ENCODE peak calls at places on chromosomes 13 and 19, in seven cellular contexts. P is uterus, T is kidney epithelial cell, X is GM23338, Z is osteoblast, I is testis, W is Caco-2. A is an unnamed sample.

GRCh38 chr13:36999054-36999927 is at the start of gene ALG5:
- DNase-seq in I (peak; percentile 93), X (peak; percentile 93), T (peak; percentile 44), Z (peak; percentile 92), W (peak; percentile 89), P (peak; percentile 86), A (peak; percentile 96)

GRCh38 chr13:59399513-59399912 is 764.2 kb downstream of the DIAPH3 start:
- DNase-seq in X (no peak), I (no peak), Z (no peak), T (no peak), W (no peak), P (no peak), A (no peak)

GRCh38 chr13:19781526-19781925 is 1.2 kb downstream of the PSPC1 start:
- DNase-seq in X (no peak), I (peak; percentile 11), T (no peak), P (no peak), Z (peak; percentile 68), W (peak; percentile 9), A (peak; percentile 41)

GRCh38 chr13:56773148-56773547 is 367.6 kb upstream of the PRR20A start:
- DNase-seq in Z (no peak), X (no peak), P (no peak), I (no peak), W (no peak), T (no peak), A (no peak)

GRCh38 chr19:32255566-32256295 is 89.7 kb upstream of the ZNF507 start:
- DNase-seq in W (no peak), T (no peak), I (no peak), Z (no peak), X (no peak), P (no peak), A (no peak)

GRCh38 chr19:14085309-14085995 is at the start of gene C19orf67:
- DNase-seq in Z (peak; percentile 82), I (no peak), T (no peak), W (no peak), X (peak; percentile 70), P (no peak), A (peak; percentile 76)

GRCh38 chr13:91357613-91358383 is 10.3 kb downstream of the MIR17HG start:
- DNase-seq in P (no peak), Z (peak; percentile 5), X (no peak), W (no peak), T (no peak), I (no peak), A (no peak)

GRCh38 chr19:10001899-10002298 is 8.4 kb downstream of the COL5A3 start:
- DNase-seq in I (peak; percentile 46), X (peak; percentile 72), W (peak; percentile 47), P (no peak), T (no peak), Z (peak; percentile 80), A (peak; percentile 85)

DNA sequence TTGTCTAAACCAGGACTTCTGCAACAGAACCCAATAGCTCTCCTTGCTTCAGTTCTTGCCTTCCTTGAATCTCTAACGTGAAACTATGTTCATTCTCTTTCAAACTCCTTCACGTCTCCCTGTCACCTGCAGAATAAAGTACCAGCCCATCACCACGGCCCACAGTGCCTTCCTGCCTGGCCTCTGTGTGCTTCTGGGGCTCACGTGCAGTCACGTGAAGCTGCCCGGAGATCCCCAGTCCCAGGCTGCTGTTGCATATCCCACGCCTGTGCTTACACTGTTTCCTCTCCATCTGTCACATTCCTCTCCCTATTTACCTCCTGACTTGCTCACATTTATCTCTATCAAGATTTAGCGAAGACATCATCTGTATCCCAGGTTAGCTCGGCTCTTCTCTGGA is 102.8 kb downstream of the STARD13 start:
- DNase-seq in I (no peak), W (no peak), X (no peak), Z (no peak), T (no peak), P (no peak), A (peak; percentile 47)
- H3K27me3 ChIP-seq in I (no peaks in the 10 kb centered on the region), W (no peaks in the 10 kb centered on the region), X (peaks cover 44% of the 10 kb centered on the region), Z (no peaks in the 10 kb centered on the region), T (no peaks in the 10 kb centered on the region), P (no peaks in the 10 kb centered on the region), A (no peaks in the 10 kb centered on the region)

DNA sequence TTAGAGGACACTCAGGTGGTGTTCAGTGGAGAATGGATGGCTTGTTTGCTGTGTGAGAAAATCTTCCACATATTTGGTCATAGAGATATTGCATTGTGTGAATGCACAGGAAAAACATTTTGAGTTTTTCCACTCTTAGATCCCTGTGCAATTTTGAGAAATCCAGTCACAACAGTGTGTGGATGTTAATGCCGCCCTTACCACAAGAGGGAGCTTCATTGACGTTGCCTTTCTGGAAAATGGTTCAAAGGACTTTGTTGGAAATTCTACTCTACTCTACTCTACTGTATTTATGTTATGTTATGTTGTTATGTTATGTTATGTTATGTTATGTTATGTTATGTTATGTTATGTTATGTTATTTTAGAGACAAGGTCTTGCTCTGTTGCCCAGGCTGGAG is 13.4 kb downstream of the ZNF20 start:
- DNase-seq in Z (no peak), P (no peak), I (no peak), X (peak; percentile 64), W (no peak), T (no peak), A (peak; percentile 53)
- TF ChIP-seq CTCF in Z (peak; percentile 27), P (no peak), I (no peak), X (peak; percentile 83), W (no peak), T (peak; percentile 12), A (peak; percentile 77)

GRCh38 chr19:45321848-45322247 is 827 bp downstream of the CKM start:
- DNase-seq in T (no peak), I (no peak), W (no peak), X (no peak), Z (peak; percentile 78), P (no peak), A (no peak)
- H3K27me3 ChIP-seq in T (peaks cover 30% of the 10 kb centered on the region), I (no peaks in the 10 kb centered on the region), W (no peaks in the 10 kb centered on the region), X (peaks cover 45% of the 10 kb centered on the region), Z (peaks cover 4% of the 10 kb centered on the region), P (no peaks in the 10 kb centered on the region), A (peaks cover 7% of the 10 kb centered on the region)

GRCh38 chr13:112983428-112984196 is 14.6 kb downstream of the MCF2L start:
- DNase-seq in P (no peak), X (no peak), Z (no peak), W (peak; percentile 61), T (no peak), I (peak; percentile 68), A (no peak)
- TF ChIP-seq CTCF in P (no peak), X (no peak), Z (no peak), W (no peak), T (no peak), I (no peak), A (no peak)

GRCh38 chr13:93225610-93226009 is 997 bp upstream of the GPC6 start:
- DNase-seq in Z (peak; percentile 34), W (no peak), I (no peak), P (no peak), T (no peak), X (no peak), A (no peak)

GRCh38 chr13:93224545-93224944 is 2.1 kb upstream of the GPC6 start:
- DNase-seq in Z (peak; percentile 87), I (no peak), W (peak; percentile 80), P (no peak), X (peak; percentile 95), T (no peak), A (peak; percentile 86)

GRCh38 chr13:93227280-93227905 is 786 bp downstream of the GPC6 start:
- DNase-seq in X (peak; percentile 66), P (no peak), T (peak; percentile 10), I (peak; percentile 33), Z (peak; percentile 81), W (no peak), A (peak; percentile 79)

GRCh38 chr13:93226623-93227279 is at the start of gene GPC6:
- DNase-seq in I (peak; percentile 43), X (peak; percentile 88), P (no peak), T (peak; percentile 62), Z (peak; percentile 90), W (no peak), A (peak; percentile 80)

DNA sequence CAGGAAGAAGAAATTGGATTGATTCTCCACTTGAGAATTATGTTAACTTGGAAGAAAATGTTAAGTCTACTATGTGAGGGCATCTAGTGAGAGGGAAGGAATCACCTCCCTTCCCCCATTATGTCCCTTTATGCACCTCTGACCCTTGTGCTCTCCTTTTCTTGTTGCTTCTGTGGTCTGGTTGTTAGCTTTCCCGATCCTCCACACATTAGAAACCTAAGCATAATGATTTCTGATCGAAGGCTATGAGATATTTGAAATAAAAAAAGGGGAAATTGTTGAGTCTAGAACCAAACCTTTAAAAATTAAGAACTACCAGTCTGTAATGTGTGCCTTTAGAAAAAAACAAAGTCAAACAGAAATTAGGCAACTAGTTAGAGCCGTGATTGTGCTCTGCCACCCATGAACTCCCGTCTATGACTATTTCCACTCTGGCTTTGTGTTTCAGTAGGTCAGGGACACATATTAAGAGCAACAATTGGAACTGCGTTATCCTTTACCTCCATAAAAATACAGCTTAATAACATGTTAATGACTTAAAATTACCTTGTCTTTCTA is 463 bp upstream of the GPC6 start:
- DNase-seq in W (no peak), T (peak; percentile 23), I (no peak), P (no peak), Z (peak; percentile 8), X (no peak), A (no peak)
- H3K27me3 ChIP-seq in W (no peaks in the 10 kb centered on the region), T (no peaks in the 10 kb centered on the region), I (no peaks in the 10 kb centered on the region), P (no peaks in the 10 kb centered on the region), Z (no peaks in the 10 kb centered on the region), X (peaks cover 13% of the 10 kb centered on the region), A (no peaks in the 10 kb centered on the region)

GRCh38 chr19:18385675-18386542 is at the start of gene GDF15:
- DNase-seq in W (peak; percentile 97), X (peak; percentile 89), Z (peak; percentile 94), T (no peak), I (peak; percentile 66), P (peak; percentile 53), A (peak; percentile 92)
- TF ChIP-seq CTCF in W (peak; percentile 76), X (peak; percentile 82), Z (peak; percentile 58), T (peak; percentile 88), I (peak; percentile 39), P (no peak), A (peak; percentile 82)

GRCh38 chr19:11200015-11200574 is 2.8 kb upstream of the KANK2 start:
- DNase-seq in X (no peak), Z (peak; percentile 45), I (no peak), T (no peak), P (no peak), W (no peak), A (peak; percentile 47)
- H3K27me3 ChIP-seq in X (no peaks in the 10 kb centered on the region), Z (no peaks in the 10 kb centered on the region), I (no peaks in the 10 kb centered on the region), T (no peaks in the 10 kb centered on the region), P (no peaks in the 10 kb centered on the region), W (no peaks in the 10 kb centered on the region), A (no peaks in the 10 kb centered on the region)